ENCODE peak calls at places on chromosomes 5 and 9, in four cellular contexts. F is CD8-positive, alpha-beta T cell; T is fibroblast of the aortic adventitia; P is AG10803. Q is an unnamed sample.

GRCh38 chr5:74934949-74935751 is 69.0 kb upstream of the FAM169A start:
- DNase-seq in P (peak), F (peak), T (peak), Q (peak)

GRCh38 chr5:135557034-135557838 is 21.5 kb upstream of the NEUROG1 start:
- DNase-seq in F (no peak), P (no peak), T (no peak), Q (no peak)

GRCh38 chr5:131109540-131110255 is 55.4 kb downstream of the HINT1 start:
- DNase-seq in P (peak), T (peak), F (no peak), Q (peak)

GRCh38 chr9:15220658-15221310 is 86.2 kb downstream of the TTC39B start:
- DNase-seq in P (peak), T (peak), F (no peak), Q (no peak)

GRCh38 chr5:80255752-80256479 is at the start of gene SERINC5:
- DNase-seq in P (peak), F (peak), T (peak), Q (peak)

GRCh38 chr9:22238809-22239684 is 207.6 kb upstream of the DMRTA1 start:
- DNase-seq in T (peak), P (peak), F (no peak), Q (peak)

GRCh38 chr5:79876510-79876909 is 114.6 kb downstream of the MTX3 start:
- DNase-seq in T (peak), F (no peak), P (no peak), Q (no peak)

GRCh38 chr9:128190516-128191405 is 611 bp downstream of the CIZ1 start:
- DNase-seq in P (peak), T (peak), F (peak), Q (no peak)

GRCh38 chr5:50559955-50560354 is 106.5 kb upstream of the PARP8 start:
- DNase-seq in F (no peak), P (no peak), T (no peak), Q (no peak)

GRCh38 chr9:129962889-129963703 is 79.9 kb downstream of the FNBP1 start:
- DNase-seq in T (peak), F (peak), P (peak), Q (peak)

GRCh38 chr5:36877667-36878420 is 1.3 kb downstream of the NIPBL start:
- DNase-seq in F (no peak), T (peak), P (no peak), Q (peak)

GRCh38 chr5:174383196-174384178 is 338.0 kb downstream of the NSG2 start:
- DNase-seq in F (no peak), P (peak), T (no peak), Q (peak)

DNA sequence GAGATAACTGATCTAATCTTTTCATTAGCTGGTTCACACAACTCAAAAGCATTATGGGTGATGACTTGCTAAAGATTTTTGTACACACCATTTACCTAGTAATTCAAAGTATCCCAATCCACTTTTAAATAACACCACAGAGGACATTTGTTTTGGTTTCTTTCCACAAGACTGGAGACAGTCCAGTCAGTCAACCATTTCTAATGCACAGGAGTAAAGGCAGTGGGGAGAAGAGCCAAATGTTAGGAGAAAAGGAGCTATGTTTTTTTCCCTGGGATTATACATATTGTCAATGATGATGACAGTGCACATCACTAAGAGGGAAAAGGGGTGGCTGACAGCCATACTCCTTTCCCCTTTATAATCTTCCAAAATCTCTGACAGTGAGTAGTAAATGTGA is 240.9 kb downstream of the GABRB2 start:
- DNase-seq in T (no peak), P (no peak), F (no peak), Q (no peak)
- H3K4me3 ChIP-seq in T (no peak), P (no peak), F (no peak), Q (no peak)

DNA sequence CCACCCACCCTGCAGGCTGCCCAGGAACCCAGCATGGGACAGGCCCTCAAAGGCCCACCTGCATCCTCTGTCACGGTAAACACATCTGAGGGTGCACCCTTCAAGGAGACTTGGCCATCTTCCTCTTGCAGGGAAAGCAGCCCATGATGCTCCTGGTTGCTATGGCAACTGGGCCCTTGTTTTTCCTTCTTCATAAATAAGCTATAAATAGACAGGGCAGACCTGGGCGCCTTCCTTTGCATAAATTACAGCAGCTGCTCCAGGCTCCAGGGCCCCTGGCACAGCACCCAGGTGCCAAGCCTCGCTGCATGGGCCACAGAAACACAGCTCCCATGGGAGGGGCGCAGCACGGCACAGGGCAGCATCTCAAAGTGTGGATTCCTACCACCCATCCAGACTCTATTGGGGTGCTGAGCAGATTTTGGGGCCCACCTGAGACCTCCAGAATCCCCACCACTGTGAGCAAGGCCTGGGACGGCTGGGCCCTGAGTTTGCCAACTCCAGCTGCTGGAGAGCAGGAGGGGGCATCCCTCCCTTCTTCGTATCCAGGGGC is 5.8 kb upstream of the PSMB7 start:
- DNase-seq in F (no peak), T (no peak), P (no peak), Q (no peak)
- TF ChIP-seq CTCF in F (no peak), T (no peak), P (no peak), Q (no peak)

GRCh38 chr9:5485365-5486085 is 24.8 kb upstream of the PDCD1LG2 start:
- DNase-seq in T (no peak), F (no peak), P (no peak), Q (no peak)
- H3K4me3 ChIP-seq in T (no peak), F (no peak), P (no peak), Q (no peak)

GRCh38 chr5:144468542-144468941 is 297.9 kb downstream of the KCTD16 start:
- DNase-seq in T (no peak), P (no peak), F (no peak), Q (no peak)

GRCh38 chr5:144469106-144469505 is 298.4 kb downstream of the KCTD16 start:
- DNase-seq in T (peak), F (no peak), P (peak), Q (no peak)

GRCh38 chr5:144465441-144465840 is 294.8 kb downstream of the KCTD16 start:
- DNase-seq in P (no peak), T (peak), F (no peak), Q (no peak)

GRCh38 chr5:144473650-144474049 is 303.0 kb downstream of the KCTD16 start:
- DNase-seq in P (no peak), T (no peak), F (no peak), Q (no peak)

DNA sequence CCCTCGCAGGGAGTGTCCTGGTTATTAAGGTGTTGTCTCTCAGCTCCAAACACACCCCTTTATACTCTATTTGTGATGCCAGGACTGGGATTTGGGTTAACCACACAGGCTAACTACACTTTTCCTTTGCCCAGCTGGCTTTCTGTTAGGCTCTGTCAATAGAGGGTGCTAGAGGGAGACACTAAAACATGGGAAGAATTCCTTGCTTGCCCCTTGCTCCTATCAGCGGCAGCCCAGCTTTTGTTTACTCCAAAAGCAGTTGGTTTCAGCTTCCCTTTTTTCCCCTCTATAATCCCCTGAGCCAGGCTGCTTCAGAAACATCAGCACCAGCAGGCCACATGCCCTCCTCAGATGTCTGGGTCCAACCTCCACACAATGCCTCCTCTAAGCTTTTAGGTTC is 297.1 kb downstream of the KCTD16 start:
- DNase-seq in P (peak), T (peak), F (no peak), Q (peak)
- TF ChIP-seq CTCF in P (peak), T (peak), F (no peak), Q (peak)

GRCh38 chr5:38582662-38583061 is 26.2 kb upstream of the LIFR start:
- DNase-seq in T (no peak), P (no peak), F (no peak), Q (no peak)
- H3K4me3 ChIP-seq in T (no peak), P (no peak), F (no peak), Q (no peak)

GRCh38 chr5:97297063-97297715 is 114.1 kb upstream of the RIOK2 start:
- DNase-seq in P (peak), F (no peak), T (peak), Q (peak)
- TF ChIP-seq CTCF in P (peak), F (no peak), T (no peak), Q (peak)

GRCh38 chr5:164301708-164302107 is 796.3 kb downstream of the MAT2B start:
- DNase-seq in F (no peak), T (no peak), P (no peak), Q (no peak)

GRCh38 chr5:164298165-164298564 is 792.7 kb downstream of the MAT2B start:
- DNase-seq in P (no peak), T (no peak), F (no peak), Q (no peak)

GRCh38 chr5:164301136-164301535 is 795.7 kb downstream of the MAT2B start:
- DNase-seq in P (no peak), F (no peak), T (no peak), Q (no peak)

GRCh38 chr5:164300295-164300694 is 794.9 kb downstream of the MAT2B start:
- DNase-seq in F (no peak), T (peak), P (no peak), Q (no peak)

DNA sequence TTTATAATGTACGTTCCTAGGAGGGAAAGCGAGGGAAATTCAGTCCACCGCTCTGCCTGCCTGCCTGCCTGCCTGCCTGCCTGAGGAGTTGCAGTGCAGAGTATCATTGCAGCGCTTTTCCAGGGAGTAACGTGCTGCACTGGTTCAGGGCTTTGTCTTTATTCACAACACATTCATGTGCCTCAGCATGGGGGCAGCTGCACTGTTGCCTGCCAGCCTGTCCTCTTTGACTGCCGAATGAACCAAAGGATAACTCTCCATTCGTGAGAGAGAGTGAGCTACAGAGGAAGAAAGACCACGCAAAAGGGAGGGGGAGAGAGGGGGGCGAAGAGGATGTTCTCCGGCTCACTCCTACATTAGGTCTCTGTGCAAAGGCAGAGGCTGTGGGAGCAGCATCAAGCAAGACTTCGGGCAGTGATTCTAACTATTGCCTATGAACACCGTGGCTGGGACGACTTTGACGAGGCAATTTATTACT is 791.2 kb downstream of the MAT2B start:
- DNase-seq in F (no peak), P (no peak), T (peak), Q (no peak)
- H3K4me3 ChIP-seq in F (no peak), P (no peak), T (peak), Q (no peak)

GRCh38 chr9:90064248-90064647 is 459.4 kb downstream of the GADD45G start:
- DNase-seq in P (no peak), F (no peak), T (no peak), Q (no peak)
- TF ChIP-seq CTCF in P (no peak), F (no peak), T (no peak), Q (no peak)

Q was measured in epithelial cell of esophagus.